ENCODE peak calls at places on chromosome 19, in nine cellular contexts. M is activated naive CD8-positive, alpha-beta T cell treated with anti-CD3 and anti-CD28 coated beads, Interleukin-2, amount 50 U/mL, for 16 hours; W is T follicular helper cell; Q is H7; B is CD4-positive, alpha-beta T cell; K is H54; D is IMR-90; N is heart left ventricle; P is GM13977. T is an unnamed sample.

GRCh38 chr19:11196406-11197287 is 698 bp downstream of the KANK2 start:
- DNase-seq in M (no peak), W (no peak), Q (peak), B (no peak), K (peak), D (peak), N (peak), P (peak), T (peak)

GRCh38 chr19:30350995-30351394 is 21.2 kb upstream of the ZNF536 start:
- DNase-seq in M (no peak), W (no peak), Q (no peak), B (no peak), K (no peak), D (no peak), N (no peak), P (no peak), T (no peak)

GRCh38 chr19:45985321-45985720 is 9.9 kb upstream of the CCDC61 start:
- DNase-seq in M (no peak), W (no peak), Q (no peak), B (no peak), K (no peak), D (no peak), N (no peak), P (no peak), T (no peak)

GRCh38 chr19:5369962-5370367 is 29.4 kb upstream of the PTPRS start:
- DNase-seq in M (peak), W (peak), Q (peak), B (peak), K (no peak), D (no peak), N (no peak), P (peak), T (peak)

GRCh38 chr19:11457831-11458230 is 22.4 kb downstream of the PRKCSH start:
- DNase-seq in M (no peak), W (no peak), Q (peak), B (no peak), K (no peak), D (no peak), N (no peak), P (no peak), T (no peak)

GRCh38 chr19:14337510-14337909 is 43.7 kb upstream of the ADGRE5 start:
- DNase-seq in M (no peak), W (peak), Q (peak), B (no peak), K (no peak), D (no peak), N (no peak), P (no peak), T (peak)

GRCh38 chr19:16112778-16113177 is 1.1 kb downstream of the RAB8A start:
- DNase-seq in M (no peak), W (no peak), Q (no peak), B (no peak), K (no peak), D (no peak), N (no peak), P (no peak), T (no peak)

GRCh38 chr19:35673121-35673804 is 6.9 kb downstream of the UPK1A start:
- DNase-seq in M (no peak), W (no peak), Q (peak), B (peak), K (peak), D (peak), N (no peak), P (peak), T (peak)

T was measured in ELR.